ENCODE peak calls at places on chromosomes 4 and X, in four cellular contexts. J is K562, A is HL-60, S is GM12878. M is an unnamed sample.

GRCh38 chr4:36138221-36138620 is 106.1 kb downstream of the ARAP2 start:
- DNase-seq in S (no peak), A (no peak), J (no peak), M (no peak)

GRCh38 chr4:78645853-78646757 is 94.5 kb downstream of the ANXA3 start:
- DNase-seq in S (no peak), A (peak), J (peak), M (no peak)

GRCh38 chr4:85474818-85475630 is at the start of gene ARHGAP24:
- DNase-seq in A (peak), S (peak), J (peak), M (peak)

GRCh38 chrX:27008486-27008885 is 454.7 kb downstream of the PPP4R3C start:
- DNase-seq in A (no peak), S (no peak), J (no peak), M (no peak)

GRCh38 chrX:67780694-67781109 is 236.9 kb downstream of the AR start:
- DNase-seq in J (peak), A (peak), S (no peak), M (no peak)

GRCh38 chr4:140343303-140343702 is 30.1 kb upstream of the SCOC start:
- DNase-seq in A (no peak), S (no peak), J (no peak), M (no peak)

GRCh38 chr4:183618681-183619080 is 40.3 kb downstream of the RWDD4 start:
- DNase-seq in J (no peak), A (no peak), S (no peak), M (no peak)

GRCh38 chrX:2967998-2968909 is 38.1 kb upstream of the ARSH start:
- DNase-seq in A (peak), J (peak), S (no peak), M (no peak)

GRCh38 chr4:7638984-7639789 is 204.5 kb upstream of the PSAPL1 start:
- DNase-seq in S (no peak), A (peak), J (no peak), M (no peak)

GRCh38 chrX:108071578-108071977 is 19.8 kb downstream of the PSMD10 start:
- DNase-seq in J (no peak), A (no peak), S (no peak), M (no peak)

GRCh38 chr4:2768921-2769336 is 12.8 kb upstream of the TNIP2 start:
- DNase-seq in A (no peak), S (no peak), J (no peak), M (no peak)

GRCh38 chr4:111960241-111960667 is 185.0 kb upstream of the FAM241A start:
- DNase-seq in J (no peak), A (no peak), S (peak), M (no peak)

GRCh38 chrX:17525762-17526555 is 151.0 kb downstream of the NHS start:
- DNase-seq in S (no peak), A (no peak), J (no peak), M (no peak)

GRCh38 chr4:76562851-76563803 is 128.1 kb downstream of the SHROOM3 start:
- DNase-seq in A (no peak), J (no peak), S (no peak), M (no peak)

GRCh38 chrX:151703487-151703886 is 8.2 kb downstream of the PRRG3 start:
- DNase-seq in J (no peak), A (no peak), S (no peak), M (no peak)

GRCh38 chr4:151329217-151330007 is 4.0 kb upstream of the SH3D19 start:
- DNase-seq in S (no peak), J (no peak), A (no peak), M (no peak)

GRCh38 chrX:30283456-30284200 is 25.6 kb downstream of the NR0B1 start:
- DNase-seq in S (no peak), A (no peak), J (peak), M (no peak)

GRCh38 chr4:55074386-55074785 is 51.0 kb downstream of the KDR start:
- DNase-seq in S (no peak), J (no peak), A (no peak), M (no peak)

GRCh38 chr4:55071951-55072350 is 53.4 kb downstream of the KDR start:
- DNase-seq in J (no peak), S (no peak), A (no peak), M (no peak)

GRCh38 chr4:55069248-55069647 is 56.1 kb downstream of the KDR start:
- DNase-seq in S (no peak), J (no peak), A (no peak), M (no peak)

GRCh38 chr4:55066018-55066417 is 59.4 kb downstream of the KDR start:
- DNase-seq in S (no peak), J (no peak), A (no peak), M (no peak)

GRCh38 chr4:55068522-55068921 is 56.9 kb downstream of the KDR start:
- DNase-seq in J (no peak), A (no peak), S (no peak), M (no peak)
- TF ChIP-seq SPI1 in J (no peak), A (no peak), S (no peak), M (no peak)

DNA sequence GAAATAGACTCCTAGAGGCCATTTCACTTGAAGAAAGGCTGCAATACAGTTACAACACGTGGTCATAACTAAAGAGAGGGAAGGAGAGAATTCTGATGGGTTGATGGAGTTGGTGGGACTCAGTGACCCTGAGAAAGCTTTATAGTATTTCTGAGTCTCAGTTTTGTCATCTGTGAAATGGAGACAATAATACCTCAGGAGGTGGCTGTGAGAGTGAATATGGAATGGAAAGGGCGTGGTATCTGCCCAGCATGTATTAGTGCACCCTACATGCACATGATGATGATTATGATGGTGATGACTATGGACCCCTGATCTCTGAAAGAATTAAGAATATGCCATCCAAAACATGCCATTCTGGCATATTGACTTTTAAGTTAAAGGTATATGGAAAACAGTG is 66.0 kb downstream of the RHOH start:
- DNase-seq in S (no peak), J (no peak), A (no peak), M (no peak)
- TF ChIP-seq SPI1 in S (no peak), J (no peak), A (no peak), M (no peak)

DNA sequence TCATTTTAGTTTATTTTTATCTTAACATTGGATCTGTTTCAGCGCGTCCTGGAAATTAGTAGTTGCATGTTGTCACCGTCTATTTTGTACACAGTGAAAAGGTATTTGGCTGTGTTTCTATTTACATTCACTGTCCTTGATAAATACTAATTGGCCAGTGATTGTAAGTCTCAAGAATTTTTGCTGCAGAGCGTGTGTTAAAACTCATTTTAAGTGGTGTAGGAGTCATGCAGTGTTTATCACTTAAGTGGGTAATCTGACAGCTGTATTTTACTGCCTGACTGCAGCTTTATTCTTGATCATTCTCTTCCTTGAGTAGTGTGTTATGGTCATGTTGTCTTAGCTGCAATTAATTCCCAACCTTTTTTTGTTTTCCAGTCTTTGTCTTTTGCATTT is 9.8 kb downstream of the GUCY1A1 start:
- DNase-seq in A (no peak), S (no peak), J (no peak), M (no peak)
- TF ChIP-seq SPI1 in A (no peak), S (no peak), J (no peak), M (no peak)

GRCh38 chrX:82125103-82125502 is 923.2 kb downstream of the SH3BGRL start:
- DNase-seq in J (no peak), S (no peak), A (no peak), M (no peak)

GRCh38 chrX:82127228-82128123 is 925.6 kb downstream of the SH3BGRL start:
- DNase-seq in S (peak), A (no peak), J (no peak), M (no peak)
- TF ChIP-seq SPI1 in S (no peak), A (no peak), J (no peak), M (no peak)

GRCh38 chr4:9771069-9771468 is 10.4 kb upstream of the DRD5 start:
- DNase-seq in S (no peak), A (peak), J (no peak), M (no peak)

GRCh38 chr4:9764155-9764696 is 17.2 kb upstream of the DRD5 start:
- DNase-seq in A (no peak), J (no peak), S (no peak), M (no peak)

GRCh38 chr4:9762823-9763475 is 18.5 kb upstream of the DRD5 start:
- DNase-seq in J (peak), S (peak), A (peak), M (peak)

GRCh38 chr4:9765091-9765490 is 16.3 kb upstream of the DRD5 start:
- DNase-seq in J (peak), A (peak), S (no peak), M (peak)
- TF ChIP-seq SPI1 in J (no peak), A (no peak), S (no peak), M (no peak)

M was measured in GM12891.